ENCODE peak calls at places on chromosomes 12 and 14, in six cellular contexts. L is left ventricle myocardium inferior; V is CD8-positive, alpha-beta memory T cell; N is neural progenitor cell; I is CD4-positive, alpha-beta T cell; G is mesendoderm. K is an unnamed sample.

GRCh38 chr14:106528717-106529116 is 1002.3 kb downstream of the TMEM121 start:
- DNase-seq in L (no peak), V (no peak), N (no peak), I (no peak), G (peak), K (no peak)

GRCh38 chr12:111596985-111597730 is 2.0 kb downstream of the ATXN2 start:
- DNase-seq in L (peak), V (no peak), N (peak), I (peak), G (peak), K (peak)

GRCh38 chr12:79975143-79975542 is 40.2 kb upstream of the PPP1R12A start:
- DNase-seq in L (no peak), V (no peak), N (no peak), I (no peak), G (no peak), K (no peak)

GRCh38 chr12:15608931-15609330 is 180.3 kb downstream of the EPS8 start:
- DNase-seq in L (no peak), V (no peak), N (no peak), I (no peak), G (no peak), K (no peak)

GRCh38 chr12:34294137-34294536 is 271.8 kb downstream of the ALG10 start:
- DNase-seq in L (no peak), V (no peak), N (no peak), I (no peak), G (no peak), K (no peak)

GRCh38 chr12:52338241-52338960 is 17.2 kb upstream of the KRT83 start:
- DNase-seq in L (no peak), V (no peak), N (no peak), I (no peak), G (no peak), K (no peak)

GRCh38 chr14:101922866-101923265 is 41.5 kb upstream of the DYNC1H1 start:
- DNase-seq in L (no peak), V (no peak), N (no peak), I (no peak), G (no peak), K (no peak)

GRCh38 chr14:80055912-80056801 is 155.1 kb downstream of the DIO2 start:
- DNase-seq in L (no peak), V (no peak), N (peak), I (no peak), G (peak), K (peak)

GRCh38 chr14:80381964-80382363 is 170.7 kb upstream of the DIO2 start:
- DNase-seq in L (no peak), V (no peak), N (no peak), I (no peak), G (no peak), K (no peak)

DNA sequence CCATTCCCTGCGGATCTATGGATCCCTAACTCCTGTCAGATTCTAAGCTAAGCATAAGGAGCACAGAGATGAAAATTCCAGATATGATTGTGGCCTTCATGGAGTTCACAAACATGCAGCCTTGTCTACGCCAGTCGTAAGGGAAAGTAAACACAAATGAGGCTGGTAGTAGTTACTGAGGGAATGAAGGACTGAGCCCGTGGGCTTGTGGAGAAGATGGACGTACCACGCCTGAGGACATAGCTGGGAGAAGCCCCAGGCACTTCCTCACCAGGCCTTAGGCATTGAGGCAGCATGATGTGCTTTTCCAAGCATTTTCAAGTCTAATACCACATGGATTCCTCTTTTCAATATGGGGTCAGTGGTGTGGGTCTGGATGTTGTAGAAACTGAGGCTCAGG is 515.2 kb downstream of the BCL11B start:
- DNase-seq in L (no peak), V (no peak), N (no peak), I (no peak), G (no peak), K (no peak)
- H3K27ac ChIP-seq in L (no peak), V (no peak), N (no peak), I (no peak), G (no peak), K (no peak)

GRCh38 chr12:29744365-29744764 is 39.4 kb downstream of the TMTC1 start:
- DNase-seq in L (no peak), V (no peak), N (no peak), I (no peak), G (no peak), K (no peak)
- H3K27ac ChIP-seq in L (peak), V (no peak), N (no peak), I (no peak), G (no peak), K (no peak)

GRCh38 chr12:10288989-10289388 is 18.7 kb upstream of the KLRD1 start:
- DNase-seq in L (no peak), V (no peak), N (no peak), I (no peak), G (no peak), K (no peak)

GRCh38 chr12:10293151-10293550 is 14.5 kb upstream of the KLRD1 start:
- DNase-seq in L (no peak), V (no peak), N (no peak), I (no peak), G (no peak), K (no peak)

GRCh38 chr12:10291030-10291429 is 16.6 kb upstream of the KLRD1 start:
- DNase-seq in L (no peak), V (no peak), N (no peak), I (no peak), G (no peak), K (no peak)

DNA sequence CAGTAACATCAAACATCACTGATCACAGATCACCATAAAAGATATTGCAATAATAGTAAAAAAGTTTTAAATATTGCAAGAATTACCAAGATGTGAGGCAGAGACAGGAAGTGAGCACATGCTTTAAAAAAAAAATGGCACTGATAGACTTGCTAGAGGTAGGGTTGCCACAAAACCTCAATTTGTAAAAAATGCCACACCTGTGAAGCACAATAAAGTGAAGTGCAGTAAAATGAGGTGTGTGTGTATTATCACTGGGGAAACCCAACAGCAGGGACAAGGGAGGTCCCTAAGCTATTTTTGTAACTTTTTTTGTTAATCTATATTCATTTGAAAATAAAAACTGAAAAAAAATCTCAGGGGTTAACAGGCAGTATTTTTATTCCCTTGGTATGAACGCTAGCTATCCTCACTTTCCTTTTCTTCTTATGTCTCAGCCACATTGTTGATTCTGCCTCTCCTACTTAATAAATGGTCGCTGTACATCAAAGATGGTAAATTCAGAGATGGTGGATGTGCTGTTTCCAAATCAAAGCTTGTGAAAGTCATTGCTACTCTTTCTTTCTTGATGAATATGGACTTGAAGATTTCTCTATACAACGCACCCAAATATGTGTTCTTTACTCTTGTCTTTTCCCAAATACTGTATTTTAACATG is 14.0 kb upstream of the KLRD1 start:
- DNase-seq in L (no peak), V (peak), N (no peak), I (no peak), G (no peak), K (no peak)
- H3K27ac ChIP-seq in L (no peak), V (no peak), N (no peak), I (no peak), G (no peak), K (no peak)

DNA sequence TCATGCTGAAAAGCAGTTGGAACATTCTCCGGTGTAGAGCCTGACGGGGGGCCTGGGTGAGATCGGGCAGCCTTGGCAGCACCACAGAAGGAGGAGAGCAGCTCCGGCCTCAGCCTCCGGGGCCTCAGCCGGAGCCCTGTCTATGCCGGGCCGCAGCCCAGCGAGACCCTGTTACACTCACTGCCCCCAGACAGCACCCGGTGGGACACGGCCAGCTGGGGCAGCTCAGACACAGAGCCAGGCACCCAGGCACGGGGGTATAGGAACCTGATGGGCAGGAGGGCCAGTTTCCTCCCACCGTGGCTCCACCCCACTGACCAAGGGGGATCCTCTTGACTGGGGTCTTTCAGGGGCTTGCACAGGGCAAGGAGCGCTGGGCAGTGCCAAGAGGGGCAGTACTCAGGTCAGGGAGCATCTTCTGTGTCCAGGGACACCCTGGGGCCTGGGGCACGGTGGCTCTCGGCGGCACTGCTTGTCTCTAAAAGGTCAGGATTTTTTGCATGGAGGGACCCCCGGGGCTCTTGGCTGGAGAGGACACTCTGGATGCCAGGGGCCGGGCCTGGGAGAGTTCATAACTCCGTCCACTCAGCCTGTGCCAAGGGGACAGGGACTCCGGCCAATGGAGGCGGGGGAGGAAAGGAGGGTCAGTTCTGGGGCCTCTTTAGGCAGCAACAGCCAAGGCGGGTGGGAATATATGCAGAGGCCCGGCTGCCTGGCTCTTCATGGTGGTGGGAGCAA is 9.4 kb downstream of the INF2 start:
- DNase-seq in L (peak), V (no peak), N (no peak), I (no peak), G (no peak), K (no peak)
- H3K27ac ChIP-seq in L (peak), V (no peak), N (no peak), I (peak), G (no peak), K (peak)

GRCh38 chr12:53729659-53730058 is 2.4 kb upstream of the CALCOCO1 start:
- DNase-seq in L (no peak), V (no peak), N (no peak), I (no peak), G (no peak), K (no peak)

GRCh38 chr12:53726342-53726741 is 910 bp downstream of the CALCOCO1 start:
- DNase-seq in L (no peak), V (no peak), N (no peak), I (no peak), G (no peak), K (no peak)

GRCh38 chr12:53726946-53727309 is 324 bp downstream of the CALCOCO1 start:
- DNase-seq in L (no peak), V (no peak), N (peak), I (no peak), G (no peak), K (no peak)

GRCh38 chr12:53727310-53728041 is at the start of gene CALCOCO1:
- DNase-seq in L (peak), V (peak), N (peak), I (peak), G (peak), K (peak)

DNA sequence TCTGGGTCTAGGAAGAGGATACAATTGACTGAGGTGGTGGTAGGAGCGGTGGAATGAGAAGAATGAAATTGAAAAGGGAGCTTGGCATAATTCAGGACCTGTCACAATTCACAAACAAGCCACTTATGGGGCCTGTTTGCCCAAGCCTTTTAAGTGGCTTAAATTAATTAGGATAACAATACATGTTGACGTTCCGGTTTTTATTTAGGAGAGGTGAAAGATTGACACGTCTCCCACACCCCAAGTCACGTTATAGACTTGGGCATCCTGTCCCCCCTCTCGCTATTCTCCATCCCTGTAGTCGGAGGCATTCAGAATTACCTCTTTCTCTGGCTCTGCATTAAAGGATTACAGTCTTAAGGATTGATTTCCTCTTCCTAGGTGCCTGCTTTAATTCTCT is 954 bp upstream of the CALCOCO1 start:
- DNase-seq in L (no peak), V (no peak), N (peak), I (no peak), G (no peak), K (no peak)
- H3K27ac ChIP-seq in L (peak), V (peak), N (no peak), I (peak), G (no peak), K (peak)

DNA sequence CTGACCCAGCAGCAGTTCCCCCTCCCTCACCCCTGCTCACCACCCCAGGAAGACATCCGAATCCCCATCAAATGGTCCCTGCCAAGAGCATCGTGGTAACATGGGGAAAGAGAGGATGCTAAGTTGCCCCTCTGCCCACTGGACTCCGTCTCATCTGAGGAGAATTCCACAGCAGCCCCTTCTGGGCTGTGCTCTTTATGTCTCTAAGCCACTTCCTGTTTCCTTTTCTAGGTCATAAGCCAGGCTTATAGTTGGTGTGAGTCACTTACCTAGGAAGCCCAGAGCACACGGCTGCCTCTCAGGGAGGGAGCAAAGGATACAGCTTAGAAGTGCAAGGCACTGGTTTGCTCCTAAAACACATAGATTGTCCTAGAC is 76.0 kb downstream of the VCPKMT start:
- DNase-seq in L (no peak), V (peak), N (no peak), I (peak), G (peak), K (no peak)
- H3K27ac ChIP-seq in L (peak), V (peak), N (no peak), I (peak), G (no peak), K (peak)

DNA sequence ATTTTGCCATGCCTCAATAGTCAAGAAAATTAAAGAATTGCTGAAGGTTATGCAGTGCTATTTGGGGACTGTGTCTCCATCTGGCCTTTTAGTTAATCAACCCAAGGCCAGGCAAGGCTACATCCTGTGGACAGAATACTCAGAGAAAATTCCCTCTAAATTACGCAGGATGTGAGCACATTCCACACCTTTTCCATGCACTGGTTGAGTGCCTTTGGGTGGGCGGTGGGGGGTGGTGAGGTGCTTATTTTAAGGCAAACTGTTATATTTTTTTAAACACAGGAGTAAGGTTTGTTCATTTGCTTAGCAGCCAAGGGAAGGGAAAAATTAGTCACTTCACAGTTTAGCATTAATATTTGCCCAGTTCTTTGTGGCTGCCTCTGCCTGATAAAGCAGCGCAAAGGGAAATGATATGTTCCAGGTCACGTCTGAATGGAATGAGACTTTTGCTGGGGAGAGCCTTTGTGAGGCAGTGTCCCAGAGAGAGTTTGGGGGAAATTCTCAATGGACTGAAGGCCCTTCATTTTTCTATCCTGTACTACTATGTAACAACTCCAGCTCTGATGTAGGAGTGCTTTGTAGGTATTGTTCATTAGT is 17.2 kb upstream of the KCNA5 start:
- DNase-seq in L (no peak), V (no peak), N (no peak), I (no peak), G (no peak), K (no peak)
- H3K27ac ChIP-seq in L (peak), V (no peak), N (no peak), I (no peak), G (no peak), K (no peak)

DNA sequence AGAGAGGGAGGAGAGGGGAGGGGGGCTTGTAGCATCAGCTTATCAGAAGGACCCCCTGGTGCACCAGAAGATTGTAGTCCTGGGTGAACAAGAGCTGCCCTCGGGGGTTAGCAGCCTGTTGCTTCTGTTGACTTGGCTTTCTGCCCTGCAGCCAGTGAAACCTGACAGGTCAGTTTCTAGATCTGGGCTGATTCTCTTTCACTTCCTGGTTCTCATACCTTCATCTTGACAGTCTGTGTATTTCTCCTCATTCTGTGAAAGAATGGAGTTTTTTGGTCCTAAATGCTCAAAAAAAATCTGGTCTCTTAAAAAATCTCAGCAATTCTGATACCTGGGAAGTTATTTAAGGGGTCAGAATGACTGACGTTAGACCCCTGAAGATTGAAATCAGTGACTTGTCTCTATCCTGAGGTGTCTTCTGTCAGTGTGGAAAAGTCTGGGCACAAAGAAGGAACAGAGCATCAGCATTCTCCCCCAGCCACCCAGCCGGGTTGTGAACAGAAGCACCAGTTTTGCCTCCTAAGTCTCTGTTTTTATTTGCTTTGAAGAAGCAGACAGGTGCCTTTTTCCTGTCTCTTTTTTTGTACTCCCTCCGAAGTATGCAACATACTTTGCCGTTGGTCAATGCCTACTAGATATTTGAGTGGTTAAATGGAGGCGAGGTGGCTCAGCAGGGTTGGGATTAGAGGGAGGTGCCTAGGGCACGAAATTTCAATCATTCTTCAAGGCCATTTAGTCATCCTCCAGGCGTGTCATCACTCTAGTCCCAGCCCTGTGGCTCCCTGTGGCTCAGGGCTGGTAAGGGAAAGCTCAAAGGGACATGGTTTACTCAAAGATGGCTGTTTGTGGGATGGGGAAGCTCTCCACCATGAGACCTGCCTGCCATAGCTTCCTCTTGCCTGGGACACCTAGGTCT is 24.0 kb downstream of the TTC9 start:
- DNase-seq in L (no peak), V (no peak), N (peak), I (no peak), G (peak), K (no peak)
- H3K27ac ChIP-seq in L (no peak), V (no peak), N (no peak), I (peak), G (peak), K (no peak)

GRCh38 chr14:54188036-54188666 is 208.7 kb upstream of the CDKN3 start:
- DNase-seq in L (no peak), V (no peak), N (peak), I (no peak), G (peak), K (no peak)
- H3K27ac ChIP-seq in L (no peak), V (no peak), N (no peak), I (no peak), G (peak), K (no peak)

K was measured in substantia nigra.